ENCODE peak calls at places on chromosomes 16 and 17, in ten cellular contexts. B is KG1, Z is right lobe of liver, K is cerebellum, Q is HFF-Myc, A is iPS-NIHi11, I is T-helper 22 cell, S is IMR-90, L is AG10803, E is skeletal muscle cell. D is an unnamed sample.

GRCh38 chr16:85275533-85276249 is 163.4 kb upstream of the CIBAR2 start:
- DNase-seq in B (peak), Z (peak), K (peak), Q (no peak), A (peak), I (no peak), S (peak), L (peak), E (no peak), D (peak)

GRCh38 chr17:38761612-38762011 is 9.1 kb downstream of the PSMB3 start:
- DNase-seq in B (no peak), Z (no peak), K (no peak), Q (no peak), A (peak), I (no peak), S (peak), L (peak), E (no peak), D (no peak)

GRCh38 chr17:76727745-76728456 is 1.3 kb downstream of the METTL23 start:
- DNase-seq in B (no peak), Z (no peak), K (no peak), Q (no peak), A (no peak), I (no peak), S (no peak), L (no peak), E (no peak), D (peak)

GRCh38 chr16:81688182-81688581 is 90.9 kb upstream of the PLCG2 start:
- DNase-seq in B (no peak), Z (no peak), K (no peak), Q (no peak), A (no peak), I (no peak), S (peak), L (no peak), E (no peak), D (no peak)

GRCh38 chr17:36933174-36934143 is 3.8 kb upstream of the LHX1 start:
- DNase-seq in B (no peak), Z (no peak), K (peak), Q (no peak), A (peak), I (no peak), S (no peak), L (no peak), E (no peak), D (no peak)

GRCh38 chr17:71188811-71189492 is 931.9 kb upstream of the SOX9 start:
- DNase-seq in B (no peak), Z (no peak), K (no peak), Q (peak), A (no peak), I (no peak), S (peak), L (peak), E (peak), D (peak)

GRCh38 chr17:70158180-70158579 is 11.2 kb upstream of the KCNJ2 start:
- DNase-seq in B (no peak), Z (no peak), K (no peak), Q (no peak), A (no peak), I (no peak), S (no peak), L (no peak), E (peak), D (no peak)

GRCh38 chr17:57706761-57707160 is 38.3 kb downstream of the CCDC182 start:
- DNase-seq in B (no peak), Z (no peak), K (no peak), Q (no peak), A (no peak), I (no peak), S (no peak), L (no peak), E (no peak), D (no peak)

GRCh38 chr16:8963825-8964441 is at the start of gene USP7:
- DNase-seq in B (peak), Z (peak), K (peak), Q (peak), A (peak), I (peak), S (peak), L (peak), E (peak), D (peak)

GRCh38 chr17:74530751-74531150 is 524 bp downstream of the CD300LB start:
- DNase-seq in B (no peak), Z (no peak), K (no peak), Q (no peak), A (no peak), I (no peak), S (no peak), L (no peak), E (no peak), D (no peak)

GRCh38 chr17:6126768-6127167 is 56.6 kb downstream of the WSCD1 start:
- DNase-seq in B (no peak), Z (no peak), K (no peak), Q (no peak), A (no peak), I (no peak), S (no peak), L (no peak), E (no peak), D (no peak)

GRCh38 chr17:17021194-17021863 is 20.9 kb upstream of the MPRIP start:
- DNase-seq in B (no peak), Z (no peak), K (no peak), Q (no peak), A (peak), I (no peak), S (no peak), L (peak), E (no peak), D (peak)

GRCh38 chr17:76274559-76274956 is 9.4 kb downstream of the UBALD2 start:
- DNase-seq in B (no peak), Z (no peak), K (no peak), Q (no peak), A (no peak), I (no peak), S (no peak), L (no peak), E (no peak), D (no peak)

GRCh38 chr17:57288034-57288752 is 31.9 kb downstream of the MSI2 start:
- DNase-seq in B (no peak), Z (no peak), K (no peak), Q (no peak), A (no peak), I (no peak), S (peak), L (peak), E (no peak), D (peak)

GRCh38 chr16:11896776-11897175 is 19.0 kb downstream of the GSPT1 start:
- DNase-seq in B (no peak), Z (no peak), K (no peak), Q (no peak), A (no peak), I (no peak), S (peak), L (peak), E (peak), D (peak)

GRCh38 chr16:23408242-23409201 is 44.5 kb downstream of the COG7 start:
- DNase-seq in B (no peak), Z (no peak), K (peak), Q (peak), A (peak), I (no peak), S (peak), L (peak), E (peak), D (peak)

GRCh38 chr17:74272731-74273201 is 1.3 kb upstream of the DNAI2 start:
- DNase-seq in B (no peak), Z (no peak), K (no peak), Q (no peak), A (peak), I (no peak), S (no peak), L (no peak), E (no peak), D (peak)

GRCh38 chr16:75931043-75931442 is 204.8 kb upstream of the CPHXL start:
- DNase-seq in B (no peak), Z (no peak), K (no peak), Q (peak), A (no peak), I (no peak), S (peak), L (no peak), E (peak), D (peak)

GRCh38 chr16:56944954-56945839 is 13.3 kb downstream of the HERPUD1 start:
- DNase-seq in B (no peak), Z (no peak), K (no peak), Q (no peak), A (no peak), I (no peak), S (peak), L (no peak), E (no peak), D (peak)

GRCh38 chr17:37188157-37188556 is 187.6 kb upstream of the C17orf78 start:
- DNase-seq in B (no peak), Z (no peak), K (no peak), Q (no peak), A (no peak), I (no peak), S (no peak), L (no peak), E (no peak), D (no peak)

GRCh38 chr17:43003542-43004172 is 2.9 kb upstream of the IFI35 start:
- DNase-seq in B (no peak), Z (no peak), K (no peak), Q (no peak), A (no peak), I (no peak), S (peak), L (peak), E (no peak), D (peak)

GRCh38 chr17:81153340-81153803 is 11.9 kb upstream of the PVALEF start:
- DNase-seq in B (no peak), Z (no peak), K (no peak), Q (no peak), A (no peak), I (no peak), S (peak), L (peak), E (peak), D (no peak)

GRCh38 chr17:77383613-77384608 is 243.1 kb downstream of the SEC14L1 start:
- DNase-seq in B (no peak), Z (peak), K (no peak), Q (no peak), A (no peak), I (no peak), S (no peak), L (no peak), E (no peak), D (no peak)

GRCh38 chr16:814974-815373 is 14.4 kb upstream of the GNG13 start:
- DNase-seq in B (no peak), Z (no peak), K (no peak), Q (no peak), A (no peak), I (no peak), S (peak), L (peak), E (peak), D (peak)

GRCh38 chr17:7084058-7084457 is 4.0 kb upstream of the CLEC10A start:
- DNase-seq in B (no peak), Z (no peak), K (no peak), Q (no peak), A (no peak), I (no peak), S (no peak), L (no peak), E (no peak), D (peak)

GRCh38 chr17:16909887-16910286 is 62.0 kb downstream of the TNFRSF13B start:
- DNase-seq in B (no peak), Z (no peak), K (no peak), Q (no peak), A (no peak), I (no peak), S (no peak), L (no peak), E (no peak), D (no peak)

GRCh38 chr17:46832945-46833839 is 14.7 kb upstream of the WNT3 start:
- DNase-seq in B (no peak), Z (peak), K (peak), Q (no peak), A (no peak), I (no peak), S (peak), L (peak), E (peak), D (peak)

GRCh38 chr17:34341916-34342315 is 14.4 kb upstream of the CCL13 start:
- DNase-seq in B (no peak), Z (no peak), K (no peak), Q (no peak), A (no peak), I (no peak), S (no peak), L (no peak), E (no peak), D (no peak)

GRCh38 chr16:14456793-14457481 is 173.1 kb downstream of the PARN start:
- DNase-seq in B (no peak), Z (no peak), K (no peak), Q (no peak), A (no peak), I (no peak), S (peak), L (no peak), E (no peak), D (peak)

GRCh38 chr16:72013888-72014538 is 5.5 kb downstream of the DHODH start:
- DNase-seq in B (no peak), Z (peak), K (no peak), Q (no peak), A (no peak), I (no peak), S (no peak), L (no peak), E (no peak), D (no peak)

GRCh38 chr17:78107457-78107856 is 21.1 kb downstream of the TMC6 start:
- DNase-seq in B (no peak), Z (no peak), K (no peak), Q (no peak), A (no peak), I (no peak), S (peak), L (peak), E (no peak), D (peak)

GRCh38 chr17:73272906-73273218 is 11.2 kb upstream of the CPSF4L start:
- DNase-seq in B (no peak), Z (no peak), K (no peak), Q (no peak), A (no peak), I (no peak), S (no peak), L (no peak), E (no peak), D (no peak)

GRCh38 chr17:77836557-77837041 is 121.9 kb upstream of the TNRC6C start:
- DNase-seq in B (no peak), Z (no peak), K (no peak), Q (no peak), A (no peak), I (no peak), S (peak), L (peak), E (peak), D (peak)

GRCh38 chr16:82657786-82658185 is 31.0 kb downstream of the CDH13 start:
- DNase-seq in B (no peak), Z (no peak), K (no peak), Q (no peak), A (no peak), I (no peak), S (no peak), L (no peak), E (no peak), D (peak)

GRCh38 chr16:7167651-7168050 is 165.0 kb upstream of the RBFOX1 start:
- DNase-seq in B (no peak), Z (no peak), K (peak), Q (no peak), A (no peak), I (no peak), S (no peak), L (no peak), E (no peak), D (no peak)